ENCODE peak calls at places on chromosome 12, in six cellular contexts. U is K562, W is GM12878, Y is SK-N-SH, I is HepG2, S is H1. J is an unnamed sample.

GRCh38 chr12:112207397-112207924 is 82.1 kb downstream of the TRAFD1 start:
- DNase-seq in U (no peak), W (no peak), Y (no peak), I (no peak), S (no peak), J (no peak)

GRCh38 chr12:100266802-100267602 is at the start of the genes DEPDC4 and SCYL2:
- DNase-seq in U (peak), W (peak), Y (peak), I (peak), S (peak), J (peak)

GRCh38 chr12:1838994-1839365 is 18.6 kb downstream of the LRTM2 start:
- DNase-seq in U (no peak), W (no peak), Y (no peak), I (no peak), S (no peak), J (no peak)

GRCh38 chr12:64946132-64946829 is 121.8 kb downstream of the TBC1D30 start:
- DNase-seq in U (no peak), W (no peak), Y (peak), I (no peak), S (no peak), J (no peak)

GRCh38 chr12:82625523-82625922 is 61.2 kb upstream of the TMTC2 start:
- DNase-seq in U (no peak), W (no peak), Y (no peak), I (no peak), S (no peak), J (no peak)

GRCh38 chr12:39807043-39807442 is 187.4 kb upstream of the ABCD2 start:
- DNase-seq in U (peak), W (no peak), Y (peak), I (peak), S (no peak), J (peak)

GRCh38 chr12:3628629-3629028 is 124.3 kb downstream of the CRACR2A start:
- DNase-seq in U (no peak), W (no peak), Y (peak), I (no peak), S (no peak), J (no peak)

GRCh38 chr12:131121705-131122405 is 168.1 kb downstream of the ADGRD1 start:
- DNase-seq in U (peak), W (no peak), Y (no peak), I (no peak), S (no peak), J (no peak)

GRCh38 chr12:9940370-9940769 is 8.2 kb upstream of the CLEC2A start:
- DNase-seq in U (no peak), W (no peak), Y (no peak), I (no peak), S (no peak), J (no peak)

GRCh38 chr12:32534698-32535097 is 135.3 kb downstream of the FGD4 start:
- DNase-seq in U (no peak), W (no peak), Y (no peak), I (peak), S (no peak), J (no peak)

GRCh38 chr12:49028666-49029275 is 10.2 kb upstream of the PRKAG1 start:
- DNase-seq in U (no peak), W (no peak), Y (peak), I (no peak), S (no peak), J (no peak)

GRCh38 chr12:53596920-53597363 is 29.2 kb downstream of the ATF7 start:
- DNase-seq in U (no peak), W (no peak), Y (no peak), I (no peak), S (no peak), J (no peak)

GRCh38 chr12:51351913-51352532 is 5.5 kb upstream of the CELA1 start:
- DNase-seq in U (peak), W (no peak), Y (peak), I (peak), S (peak), J (peak)

GRCh38 chr12:103800252-103800771 is 40.7 kb downstream of the NT5DC3 start:
- DNase-seq in U (peak), W (no peak), Y (peak), I (peak), S (no peak), J (no peak)

GRCh38 chr12:41956353-41956752 is 188.3 kb downstream of the GXYLT1 start:
- DNase-seq in U (no peak), W (no peak), Y (no peak), I (no peak), S (no peak), J (no peak)

GRCh38 chr12:85283560-85283959 is 3.5 kb downstream of the ALX1 start:
- DNase-seq in U (no peak), W (no peak), Y (no peak), I (no peak), S (peak), J (no peak)

GRCh38 chr12:11992515-11992914 is 78.2 kb upstream of the BCL2L14 start:
- DNase-seq in U (no peak), W (no peak), Y (no peak), I (no peak), S (no peak), J (no peak)

GRCh38 chr12:12835378-12836145 is 22.4 kb downstream of the DDX47 start:
- DNase-seq in U (peak), W (no peak), Y (no peak), I (no peak), S (no peak), J (no peak)

GRCh38 chr12:57518920-57519757 is 1.2 kb downstream of the DDIT3 start:
- DNase-seq in U (no peak), W (no peak), Y (no peak), I (peak), S (no peak), J (peak)

GRCh38 chr12:40738856-40739255 is 46.6 kb downstream of the CNTN1 start:
- DNase-seq in U (no peak), W (no peak), Y (no peak), I (no peak), S (no peak), J (no peak)

GRCh38 chr12:86148612-86149011 is 107.6 kb downstream of the MGAT4C start:
- DNase-seq in U (no peak), W (no peak), Y (no peak), I (no peak), S (no peak), J (no peak)

GRCh38 chr12:103712191-103712590 is 125.1 kb downstream of the STAB2 start:
- DNase-seq in U (no peak), W (no peak), Y (no peak), I (no peak), S (no peak), J (no peak)

DNA sequence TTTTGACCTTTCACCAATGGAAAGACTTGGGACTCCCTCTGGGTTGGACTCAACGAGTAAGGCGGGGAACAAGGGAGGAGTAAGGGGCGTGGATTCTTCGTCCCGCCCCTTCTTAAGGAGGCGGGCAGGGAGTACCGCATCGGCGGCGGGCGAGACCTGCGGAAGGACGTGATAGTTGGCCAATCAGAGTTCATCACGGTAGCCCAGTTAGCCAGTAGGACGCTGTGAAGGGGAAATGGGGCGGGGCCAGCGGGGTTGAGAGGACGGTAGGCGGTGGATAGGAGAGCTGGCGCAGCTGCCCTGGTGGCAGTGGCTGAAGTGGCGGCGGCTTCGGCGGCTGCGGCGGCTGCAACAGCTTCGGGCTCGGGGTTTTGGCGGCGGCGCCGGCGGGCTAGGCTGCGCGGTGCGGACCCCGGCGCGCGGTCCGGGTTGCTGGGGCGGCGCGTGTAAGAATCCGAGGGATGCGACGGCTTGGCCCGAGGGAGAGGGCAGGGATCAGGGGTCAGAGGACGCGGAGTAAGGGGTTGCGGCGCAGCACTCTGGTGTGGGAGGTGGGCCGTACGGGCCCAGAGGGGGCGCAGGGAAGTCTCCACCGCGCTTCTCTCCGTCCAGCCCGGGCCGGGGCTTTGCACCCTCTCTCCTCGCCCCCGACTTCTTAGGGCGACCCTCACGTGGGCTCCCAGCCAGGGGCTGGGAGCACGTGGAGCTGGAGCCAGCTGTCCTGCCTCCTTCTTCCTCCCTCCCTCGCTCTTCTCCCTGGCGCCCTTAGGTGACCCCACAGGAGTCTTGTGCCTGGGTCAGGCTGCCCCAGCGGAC is at the start of gene TPCN1:
- DNase-seq in U (peak), W (peak), Y (peak), I (peak), S (peak), J (peak)
- TF ChIP-seq CTCF in U (no peak), W (no peak), Y (peak), I (peak), S (peak), J (no peak)

GRCh38 chr12:124458992-124459851 is 108.2 kb downstream of the NCOR2 start:
- DNase-seq in U (no peak), W (no peak), Y (no peak), I (no peak), S (no peak), J (no peak)
- TF ChIP-seq GABPA in U (no peak), W (no peak), Y (no peak), I (no peak), S (no peak), J (no peak)

GRCh38 chr12:128970110-128970509 is 116.8 kb downstream of the GLT1D1 start:
- DNase-seq in U (no peak), W (no peak), Y (no peak), I (no peak), S (no peak), J (no peak)

GRCh38 chr12:128968668-128969067 is 115.4 kb downstream of the GLT1D1 start:
- DNase-seq in U (no peak), W (no peak), Y (peak), I (no peak), S (no peak), J (no peak)

GRCh38 chr12:128970941-128971340 is 117.7 kb downstream of the GLT1D1 start:
- DNase-seq in U (no peak), W (no peak), Y (no peak), I (no peak), S (no peak), J (no peak)

GRCh38 chr12:128971802-128972201 is 118.5 kb downstream of the GLT1D1 start:
- DNase-seq in U (no peak), W (no peak), Y (no peak), I (no peak), S (no peak), J (no peak)

DNA sequence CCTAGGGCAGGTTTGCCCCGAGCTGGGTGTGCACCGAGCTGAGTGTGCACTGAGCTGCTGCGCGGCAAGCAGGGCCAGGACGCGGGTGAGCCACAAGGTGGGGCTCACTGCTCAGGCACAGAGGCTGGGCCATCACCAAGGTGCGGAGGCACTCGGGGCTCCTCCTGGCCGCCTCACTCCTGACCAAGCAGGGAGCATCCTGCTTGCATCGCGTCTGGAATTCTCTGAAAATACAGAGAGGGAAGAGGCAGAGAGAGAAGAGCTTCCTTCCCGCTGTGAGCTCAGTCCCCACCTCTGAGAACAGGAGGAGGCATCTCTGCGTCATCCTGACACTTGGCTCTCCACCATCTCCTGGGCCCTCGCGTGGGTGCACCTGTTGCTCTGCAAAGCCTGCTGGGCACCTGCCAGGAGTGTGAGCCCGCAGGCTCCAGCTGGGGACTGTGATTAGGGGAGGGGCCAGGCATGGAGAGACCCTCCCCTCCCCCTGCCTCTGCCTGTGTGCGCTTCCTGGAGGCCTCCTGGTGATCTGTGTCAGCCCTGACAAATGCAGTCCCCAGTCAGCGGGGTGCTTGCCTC is 116.3 kb downstream of the GLT1D1 start:
- DNase-seq in U (peak), W (peak), Y (peak), I (no peak), S (peak), J (peak)
- TF ChIP-seq CTCF in U (peak), W (peak), Y (no peak), I (peak), S (peak), J (peak)

GRCh38 chr12:106648736-106649135 is 65.9 kb downstream of the RFX4 start:
- DNase-seq in U (no peak), W (no peak), Y (no peak), I (no peak), S (no peak), J (no peak)
- TF ChIP-seq GABPA in U (no peak), W (no peak), Y (no peak), I (no peak), S (no peak), J (no peak)

DNA sequence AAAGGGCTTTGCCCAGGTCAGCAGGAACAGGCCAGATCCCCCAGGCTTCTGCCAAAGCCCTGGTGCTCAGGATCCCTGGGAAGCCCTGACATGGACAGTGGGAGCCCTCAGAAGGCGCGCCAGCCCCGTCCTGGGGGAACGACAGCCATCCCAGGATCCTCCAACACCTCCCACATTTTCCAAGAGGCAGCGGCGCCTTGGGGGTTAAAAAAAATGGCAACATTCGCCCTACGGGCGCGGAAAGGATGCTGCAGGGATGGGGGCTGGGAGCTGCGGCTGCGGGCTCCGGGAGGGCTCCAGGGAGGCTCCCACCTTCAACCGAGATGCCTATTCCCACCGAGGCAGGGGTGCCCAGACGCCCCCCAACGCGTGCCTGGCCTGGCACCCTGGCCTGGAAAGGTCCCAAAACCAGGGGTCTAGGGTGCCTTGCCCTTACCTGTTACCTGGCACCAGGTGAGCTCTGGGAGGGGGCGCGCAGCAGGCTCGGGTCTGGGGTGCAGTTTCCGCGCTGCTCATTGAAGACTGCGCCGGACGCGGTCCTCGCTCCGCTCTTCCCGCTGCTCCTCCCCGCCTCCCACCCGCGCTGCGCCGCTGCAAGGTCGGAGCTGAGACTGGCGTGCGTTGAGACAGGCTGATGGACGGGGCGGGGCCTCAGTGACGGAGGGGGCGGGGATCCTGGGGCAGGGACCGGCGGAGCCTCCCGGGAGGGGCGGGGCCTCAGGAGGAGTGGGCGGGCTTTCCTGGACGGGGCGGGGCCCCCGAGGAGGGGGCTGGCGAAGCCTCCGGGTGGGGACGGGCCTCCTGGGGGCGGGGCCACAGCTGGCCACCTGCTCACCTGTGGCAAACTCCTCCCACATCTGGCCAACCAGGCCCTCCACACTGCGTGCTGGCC is at the start of gene ABCB9:
- DNase-seq in U (peak), W (no peak), Y (peak), I (peak), S (peak), J (peak)
- TF ChIP-seq CTCF in U (no peak), W (no peak), Y (no peak), I (peak), S (no peak), J (no peak)

GRCh38 chr12:124026755-124027745 is 54.0 kb downstream of the ZNF664 start:
- DNase-seq in U (peak), W (no peak), Y (no peak), I (no peak), S (peak), J (no peak)

GRCh38 chr12:124025661-124026060 is 52.6 kb downstream of the ZNF664 start:
- DNase-seq in U (no peak), W (no peak), Y (no peak), I (no peak), S (no peak), J (no peak)

GRCh38 chr12:124030008-124030407 is 57.0 kb downstream of the ZNF664 start:
- DNase-seq in U (no peak), W (no peak), Y (no peak), I (no peak), S (peak), J (no peak)

GRCh38 chr12:124028560-124028935 is 55.5 kb downstream of the ZNF664 start:
- DNase-seq in U (no peak), W (no peak), Y (no peak), I (no peak), S (no peak), J (no peak)

DNA sequence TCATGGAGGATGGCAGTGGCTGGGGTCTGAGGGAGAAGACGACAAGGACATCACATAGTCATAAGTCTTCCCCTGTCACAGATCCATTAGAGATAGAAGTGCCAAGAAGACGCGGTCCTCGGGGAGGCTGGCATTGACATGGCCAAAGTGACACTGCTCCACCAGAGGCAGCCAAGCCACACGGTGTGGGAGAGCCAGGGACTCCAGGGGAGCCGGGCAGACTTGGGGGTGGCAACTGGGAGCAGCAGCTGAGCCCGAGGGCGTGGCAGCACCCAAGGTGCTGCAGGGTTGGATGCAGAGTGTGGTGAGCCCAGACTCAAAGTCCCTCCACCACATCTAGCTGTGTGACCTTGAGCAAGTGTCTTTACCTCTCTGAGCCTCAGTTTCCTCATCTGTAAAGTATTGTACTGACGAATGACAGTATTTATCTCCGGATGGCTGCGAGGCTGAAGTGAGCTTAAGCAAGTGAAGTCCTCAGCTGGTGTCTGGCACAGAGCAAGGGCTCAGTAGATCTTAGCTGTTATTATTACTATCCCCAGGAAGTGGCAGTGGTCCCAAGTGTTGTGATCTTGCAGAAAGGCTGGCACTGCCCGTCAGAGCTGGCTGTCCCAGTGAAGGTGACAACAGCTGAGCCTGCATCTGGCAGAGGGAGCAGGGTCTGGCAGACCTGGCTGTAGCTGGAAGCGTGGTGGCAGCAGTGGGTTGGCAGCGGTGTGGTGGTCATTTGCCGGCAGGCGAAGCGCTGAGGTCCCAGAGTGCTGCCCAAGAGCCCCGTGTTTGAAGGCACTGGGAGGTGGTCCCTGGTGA is 54.9 kb downstream of the ZNF664 start:
- DNase-seq in U (no peak), W (no peak), Y (no peak), I (no peak), S (no peak), J (no peak)
- TF ChIP-seq GABPA in U (no peak), W (no peak), Y (no peak), I (no peak), S (no peak), J (no peak)

GRCh38 chr12:117231750-117232149 is 41.5 kb upstream of the FBXO21 start:
- DNase-seq in U (no peak), W (no peak), Y (no peak), I (no peak), S (peak), J (no peak)
- TF ChIP-seq CTCF in U (peak), W (peak), Y (no peak), I (peak), S (peak), J (no peak)

GRCh38 chr12:55679691-55680090 is 28.0 kb downstream of the ITGA7 start:
- DNase-seq in U (no peak), W (no peak), Y (no peak), I (no peak), S (no peak), J (no peak)

GRCh38 chr12:55671746-55672145 is 35.1 kb downstream of the OR10P1 start:
- DNase-seq in U (no peak), W (no peak), Y (no peak), I (no peak), S (no peak), J (no peak)

GRCh38 chr12:55673638-55674037 is 34.1 kb downstream of the ITGA7 start:
- DNase-seq in U (no peak), W (peak), Y (no peak), I (no peak), S (no peak), J (no peak)

GRCh38 chr12:55676707-55677106 is 31.0 kb downstream of the ITGA7 start:
- DNase-seq in U (no peak), W (no peak), Y (no peak), I (no peak), S (no peak), J (peak)

DNA sequence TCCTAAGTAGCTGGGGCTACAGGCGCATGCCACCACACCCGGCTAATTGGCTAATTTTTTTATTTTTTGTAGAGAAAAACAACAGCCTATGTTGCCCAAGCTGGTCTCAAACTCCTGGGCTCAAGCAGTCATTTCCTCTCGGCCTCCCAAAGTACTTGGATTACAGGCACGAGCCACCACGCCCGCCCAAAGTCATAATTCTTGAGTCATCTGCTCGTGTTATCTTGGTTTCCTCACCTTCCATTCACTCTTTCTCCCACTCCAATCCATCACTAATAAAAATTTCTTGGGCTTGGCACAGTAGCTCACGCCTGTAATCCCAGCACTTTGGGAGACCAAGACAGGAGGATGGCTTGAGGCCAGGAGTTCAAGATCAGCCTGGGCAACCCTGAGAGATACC is 32.0 kb downstream of the ITGA7 start:
- DNase-seq in U (no peak), W (no peak), Y (no peak), I (no peak), S (no peak), J (no peak)
- TF ChIP-seq GABPA in U (no peak), W (no peak), Y (no peak), I (no peak), S (no peak), J (no peak)

GRCh38 chr12:15152456-15152855 is 68.8 kb downstream of the RERG start:
- DNase-seq in U (no peak), W (no peak), Y (no peak), I (no peak), S (no peak), J (no peak)
- TF ChIP-seq CTCF in U (no peak), W (no peak), Y (peak), I (no peak), S (no peak), J (no peak)